ENCODE peak calls at places on chromosomes 12 and 14, in ten cellular contexts. M is cardiac muscle cell, Q is vagina, K is ovary, E is gastrocnemius medialis, P is astrocyte, X is PC-3, Z is neural progenitor cell, T is Peyer's patch, N is H1. G is an unnamed sample.

GRCh38 chr14:99273025-99273723 is 1.2 kb upstream of the BCL11B start:
- DNase-seq in T (peak), E (no peak), Q (no peak), P (no peak), N (no peak), Z (peak), K (peak), X (no peak), M (peak), G (peak)

GRCh38 chr12:71312767-71313375 is 126.7 kb upstream of the LGR5 start:
- DNase-seq in Z (no peak), N (no peak), Q (no peak), P (peak), E (no peak), K (no peak), T (no peak), X (peak), M (peak), G (no peak)

GRCh38 chr14:101716956-101717662 is 44.4 kb upstream of the PPP2R5C start:
- DNase-seq in P (no peak), K (no peak), Q (peak), Z (no peak), E (no peak), X (no peak), M (no peak), N (no peak), T (no peak), G (peak)

GRCh38 chr12:27052176-27052575 is 29.8 kb downstream of the MED21 start:
- DNase-seq in E (no peak), T (no peak), K (no peak), M (no peak), P (no peak), Q (no peak), Z (no peak), N (no peak), X (peak), G (no peak)

GRCh38 chr14:76867536-76868452 is 41.6 kb downstream of the LRRC74A start:
- DNase-seq in M (no peak), E (no peak), T (peak), Q (no peak), N (no peak), X (no peak), Z (no peak), P (no peak), K (no peak), G (peak)

GRCh38 chr14:32255855-32256254 is 52.8 kb upstream of the RNU6-8 start:
- DNase-seq in E (no peak), M (no peak), N (no peak), P (no peak), Z (no peak), X (no peak), K (no peak), T (no peak), Q (no peak), G (no peak)

GRCh38 chr14:92513204-92513965 is at the start of gene RIN3:
- DNase-seq in P (peak), T (peak), X (peak), Z (peak), N (no peak), E (no peak), Q (no peak), K (no peak), M (peak), G (peak)

GRCh38 chr14:68244272-68244975 is 424.8 kb downstream of the RAD51B start:
- DNase-seq in K (no peak), Q (no peak), N (no peak), Z (peak), T (no peak), P (no peak), X (no peak), E (no peak), M (no peak), G (no peak)

GRCh38 chr14:104590240-104590965 is 10.8 kb downstream of the C14orf180 start:
- DNase-seq in X (no peak), E (no peak), Q (no peak), M (no peak), P (no peak), K (no peak), Z (no peak), T (no peak), N (no peak), G (no peak)

GRCh38 chr14:106039400-106039799 is 513.0 kb downstream of the TMEM121 start:
- DNase-seq in N (no peak), K (no peak), E (no peak), T (peak), M (no peak), X (peak), Z (no peak), P (no peak), Q (no peak), G (peak)

GRCh38 chr12:91210577-91210976 is 28.0 kb upstream of the DCN start:
- DNase-seq in N (no peak), X (no peak), Q (no peak), T (no peak), P (no peak), M (no peak), K (no peak), E (no peak), Z (no peak), G (no peak)

GRCh38 chr12:1691123-1692007 is 495 bp downstream of the ADIPOR2 start:
- DNase-seq in Q (no peak), T (peak), K (no peak), M (peak), X (peak), N (peak), P (no peak), Z (peak), E (peak), G (peak)

GRCh38 chr12:49108958-49109404 is 1.7 kb downstream of the LMBR1L start:
- DNase-seq in K (peak), N (no peak), Z (no peak), M (peak), T (peak), P (no peak), X (no peak), Q (no peak), E (peak), G (no peak)

GRCh38 chr14:71142375-71143038 is 235.2 kb downstream of the PCNX1 start:
- DNase-seq in P (peak), T (no peak), Q (no peak), M (peak), K (no peak), Z (no peak), E (no peak), X (peak), N (no peak), G (peak)

GRCh38 chr12:499837-500458 is 40.2 kb downstream of the B4GALNT3 start:
- DNase-seq in Q (no peak), E (no peak), Z (no peak), X (no peak), K (no peak), P (no peak), M (peak), N (no peak), T (no peak), G (no peak)
- H3K27ac ChIP-seq in Q (no peak), E (no peak), Z (no peak), X (no peak), K (no peak), P (no peak), M (no peak), N (no peak), T (no peak), G (no peak)

GRCh38 chr12:104456417-104456949 is at the start of gene CHST11:
- DNase-seq in K (peak), M (peak), Q (no peak), N (peak), E (peak), T (peak), P (peak), Z (peak), X (peak), G (peak)
- TF ChIP-seq CTCF in K (no peak), M (peak), Q (peak), N (peak), E (no peak), T (peak), P (no peak), Z (peak), X (no peak), G (no peak)

GRCh38 chr12:92927055-92927435 is 2.0 kb downstream of the EEA1 start:
- DNase-seq in X (peak), M (peak), T (no peak), K (no peak), Z (peak), E (peak), Q (no peak), P (no peak), N (no peak), G (no peak)
- H3K4me3 ChIP-seq in X (peak), M (peak), T (no peak), K (no peak), Z (peak), E (no peak), Q (peak), P (peak), N (no peak), G (no peak)

GRCh38 chr12:3214508-3215365 is 137.6 kb downstream of the TSPAN9 start:
- DNase-seq in X (peak), P (no peak), Z (peak), N (no peak), Q (no peak), K (no peak), M (no peak), T (no peak), E (no peak), G (no peak)

GRCh38 chr12:3213171-3213570 is 136.0 kb downstream of the TSPAN9 start:
- DNase-seq in K (no peak), Q (no peak), X (no peak), M (no peak), N (no peak), Z (peak), P (no peak), E (no peak), T (no peak), G (no peak)

GRCh38 chr12:3216097-3216496 is 138.9 kb downstream of the TSPAN9 start:
- DNase-seq in Z (no peak), M (no peak), N (no peak), X (no peak), T (no peak), K (no peak), E (no peak), Q (no peak), P (no peak), G (no peak)

GRCh38 chr12:3215410-3215975 is 138.3 kb downstream of the TSPAN9 start:
- DNase-seq in K (no peak), M (no peak), N (no peak), Z (no peak), P (no peak), X (no peak), E (no peak), Q (no peak), T (no peak), G (no peak)

DNA sequence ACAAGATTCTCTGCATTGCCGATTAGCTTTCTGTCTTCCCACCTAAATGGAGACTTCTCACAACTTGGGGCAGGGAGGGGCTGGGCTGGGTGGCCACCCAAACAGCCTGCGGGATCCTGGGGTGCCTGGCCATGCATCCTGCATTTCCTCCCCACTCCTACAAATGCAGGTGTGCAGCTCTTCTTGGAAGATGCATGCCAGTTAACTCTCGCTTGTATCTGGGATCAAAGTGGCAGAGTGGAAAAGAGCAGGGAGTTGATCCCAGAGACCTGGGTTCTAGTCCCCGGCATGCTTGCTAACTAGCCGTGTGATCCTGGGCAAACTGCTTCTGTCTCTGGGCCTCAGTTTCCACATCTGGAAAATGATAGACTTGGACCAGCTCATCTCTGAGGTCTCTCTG is 136.6 kb downstream of the TSPAN9 start:
- DNase-seq in T (no peak), X (no peak), Z (no peak), M (no peak), E (no peak), Q (no peak), K (no peak), P (no peak), N (no peak), G (no peak)
- H3K27ac ChIP-seq in T (no peak), X (no peak), Z (no peak), M (peak), E (no peak), Q (no peak), K (no peak), P (no peak), N (no peak), G (no peak)

GRCh38 chr14:74804219-74804825 is 41.2 kb downstream of the YLPM1 start:
- DNase-seq in M (peak), N (no peak), E (no peak), T (peak), K (no peak), Z (peak), Q (no peak), P (peak), X (peak), G (no peak)
- TF ChIP-seq CTCF in M (peak), N (peak), E (no peak), T (peak), K (peak), Z (peak), Q (no peak), P (peak), X (peak), G (peak)

GRCh38 chr12:132595183-132595582 is 15.2 kb downstream of the LRCOL1 start:
- DNase-seq in Z (no peak), M (no peak), T (no peak), E (no peak), P (no peak), N (no peak), K (no peak), X (no peak), Q (no peak), G (no peak)

GRCh38 chr12:132600048-132601032 is 10.0 kb downstream of the LRCOL1 start:
- DNase-seq in Z (peak), N (no peak), P (peak), E (no peak), T (peak), X (peak), Q (no peak), M (peak), K (peak), G (peak)

GRCh38 chr12:132593938-132594358 is 16.4 kb downstream of the LRCOL1 start:
- DNase-seq in E (peak), K (peak), M (peak), Z (peak), N (no peak), P (peak), T (peak), Q (no peak), X (peak), G (no peak)

GRCh38 chr12:132596016-132596415 is 14.4 kb downstream of the LRCOL1 start:
- DNase-seq in K (peak), E (no peak), T (no peak), M (peak), Q (no peak), Z (no peak), X (peak), N (no peak), P (peak), G (no peak)

DNA sequence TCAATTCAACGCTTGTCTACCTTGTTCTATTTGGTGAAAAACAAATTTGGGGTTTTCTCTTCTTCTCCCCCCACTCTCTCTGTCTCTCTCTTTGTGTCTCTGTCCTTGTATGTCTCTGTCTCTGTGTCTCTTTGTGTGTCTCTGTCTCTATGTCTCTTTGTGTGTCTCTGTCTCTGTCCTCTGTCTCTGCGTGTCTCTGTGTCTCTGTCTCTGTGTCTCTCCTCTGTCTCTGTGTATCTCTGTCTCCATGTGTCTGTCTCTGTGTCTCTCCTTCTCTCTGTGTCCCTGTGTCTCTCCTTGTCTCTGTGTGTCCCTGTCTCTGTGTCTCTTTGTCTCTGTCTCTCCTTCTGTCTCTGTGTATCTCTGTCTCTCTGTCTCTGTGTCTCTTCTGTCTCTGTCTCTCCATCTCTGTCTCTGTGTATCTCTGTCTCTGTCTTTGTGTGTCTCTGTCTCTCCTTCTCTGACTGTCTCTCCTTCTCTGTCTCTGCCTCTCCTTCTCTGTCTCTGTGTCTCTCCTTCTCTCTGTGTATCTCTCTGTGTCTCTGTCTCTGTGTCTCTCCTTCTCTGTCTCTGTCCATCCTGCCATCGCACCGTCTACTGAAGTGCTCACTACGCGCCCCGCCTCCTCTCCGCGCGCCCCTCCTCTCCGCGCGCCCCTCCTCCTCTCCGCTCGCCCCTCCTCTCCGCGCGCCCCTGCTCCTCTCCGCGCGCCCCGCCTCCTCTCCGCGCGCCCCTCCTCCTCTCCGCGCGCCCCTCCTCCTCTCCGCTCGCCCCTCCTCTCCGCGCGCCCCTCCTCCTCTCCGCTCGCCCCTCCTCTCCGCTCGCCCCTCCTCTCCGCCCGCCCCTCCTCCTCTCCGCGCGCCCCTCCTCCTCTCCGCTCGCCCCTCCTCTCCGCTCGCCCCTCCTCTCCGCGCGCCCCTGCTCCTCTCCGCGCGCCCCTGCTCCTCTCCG is 12.8 kb downstream of the LRCOL1 start:
- DNase-seq in X (peak), M (peak), K (peak), Z (peak), T (no peak), E (no peak), P (peak), N (no peak), Q (no peak), G (peak)
- H3K4me3 ChIP-seq in X (peak), M (peak), K (no peak), Z (peak), T (no peak), E (peak), P (peak), N (peak), Q (peak), G (peak)

GRCh38 chr12:104748790-104749189 is 209.3 kb downstream of the SLC41A2 start:
- DNase-seq in X (no peak), P (peak), Q (no peak), E (peak), N (no peak), K (no peak), M (peak), T (no peak), Z (no peak), G (no peak)
- H3K27ac ChIP-seq in X (no peak), P (no peak), Q (no peak), E (no peak), N (no peak), K (no peak), M (no peak), T (peak), Z (no peak), G (no peak)

GRCh38 chr14:79493081-79493652 is 718.1 kb downstream of the DIO2 start:
- DNase-seq in Q (no peak), E (no peak), T (no peak), P (no peak), K (no peak), M (no peak), Z (peak), N (no peak), X (no peak), G (no peak)
- TF ChIP-seq CTCF in Q (no peak), E (no peak), T (no peak), P (no peak), K (no peak), M (no peak), Z (no peak), N (no peak), X (no peak), G (no peak)